ENCODE peak calls at places on chromosomes 13 and 19, in four cellular contexts. X is GM12878, N is K562, A is HepG2. D is an unnamed sample.

GRCh38 chr19:10874019-10874418 is 2.7 kb downstream of the CARM1 start:
- DNase-seq in X (no peak), N (no peak), A (no peak), D (no peak)

GRCh38 chr13:27967203-27967735 is 1.8 kb downstream of the CDX2 start:
- DNase-seq in X (no peak), N (no peak), A (no peak), D (peak)

GRCh38 chr19:36771275-36772231 is 1.1 kb downstream of the ZNF850 start:
- DNase-seq in X (peak), N (peak), A (peak), D (no peak)

GRCh38 chr19:4375164-4375619 is 25.2 kb downstream of the SH3GL1 start:
- DNase-seq in X (no peak), N (peak), A (peak), D (no peak)

GRCh38 chr19:39448271-39448670 is 2.9 kb downstream of the SUPT5H start:
- DNase-seq in X (no peak), N (no peak), A (no peak), D (no peak)

GRCh38 chr13:26991508-26992181 is 180.0 kb downstream of the USP12 start:
- DNase-seq in X (no peak), N (no peak), A (peak), D (no peak)

GRCh38 chr13:105037064-105037463 is 1498.4 kb downstream of the EFNB2 start:
- DNase-seq in X (no peak), N (no peak), A (no peak), D (no peak)

GRCh38 chr13:58953638-58954037 is 1210.1 kb downstream of the DIAPH3 start:
- DNase-seq in X (peak), N (no peak), A (no peak), D (no peak)

GRCh38 chr13:83883061-83883523 is 818 bp upstream of the SLITRK1 start:
- DNase-seq in X (no peak), N (no peak), A (no peak), D (peak)

GRCh38 chr13:111404746-111405145 is 84.3 kb downstream of the TEX29 start:
- DNase-seq in X (no peak), N (no peak), A (no peak), D (no peak)

GRCh38 chr19:46719629-46720515 is 3.0 kb upstream of the PRKD2 start:
- DNase-seq in X (no peak), N (no peak), A (no peak), D (no peak)

GRCh38 chr13:59734393-59734792 is 429.3 kb downstream of the DIAPH3 start:
- DNase-seq in X (peak), N (no peak), A (no peak), D (no peak)

GRCh38 chr19:662962-663681 is at the start of gene RNF126:
- DNase-seq in X (no peak), N (peak), A (peak), D (peak)

GRCh38 chr19:40365613-40366401 is 17.3 kb downstream of the PLD3 start:
- DNase-seq in X (no peak), N (peak), A (no peak), D (peak)

DNA sequence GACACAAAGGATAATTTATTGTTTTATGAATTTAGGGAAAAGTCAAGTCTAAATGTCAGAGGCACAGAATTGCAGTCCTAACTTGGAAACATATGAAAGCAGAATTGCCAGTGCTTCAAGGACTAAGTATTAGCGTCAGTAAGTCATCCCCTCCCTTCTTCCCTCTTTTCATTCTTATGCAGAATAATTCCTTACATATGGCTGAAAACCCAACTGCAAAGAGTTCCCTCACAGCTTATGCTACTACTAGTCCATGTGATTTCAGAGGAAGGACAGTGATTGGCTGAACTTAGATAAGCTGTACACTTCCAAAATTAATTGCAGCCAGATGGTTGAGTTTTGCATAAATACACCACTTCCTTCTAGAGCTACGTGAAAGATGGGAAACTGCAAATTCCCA is 730.3 kb downstream of the OLFM4 start:
- DNase-seq in X (no peak), N (no peak), A (no peak), D (no peak)
- TF ChIP-seq BHLHE40 in X (no peak), N (no peak), A (no peak), D (no peak)

GRCh38 chr13:39317284-39317683 is 279.0 kb downstream of the NHLRC3 start:
- DNase-seq in X (no peak), N (no peak), A (no peak), D (no peak)
- TF ChIP-seq FOXK2 in X (no peak), N (no peak), A (no peak), D (no peak)

GRCh38 chr13:36728006-36728405 is 54.2 kb downstream of the SERTM1 start:
- DNase-seq in X (no peak), N (no peak), A (no peak), D (no peak)
- TF ChIP-seq BHLHE40 in X (no peak), N (no peak), A (no peak), D (no peak)

DNA sequence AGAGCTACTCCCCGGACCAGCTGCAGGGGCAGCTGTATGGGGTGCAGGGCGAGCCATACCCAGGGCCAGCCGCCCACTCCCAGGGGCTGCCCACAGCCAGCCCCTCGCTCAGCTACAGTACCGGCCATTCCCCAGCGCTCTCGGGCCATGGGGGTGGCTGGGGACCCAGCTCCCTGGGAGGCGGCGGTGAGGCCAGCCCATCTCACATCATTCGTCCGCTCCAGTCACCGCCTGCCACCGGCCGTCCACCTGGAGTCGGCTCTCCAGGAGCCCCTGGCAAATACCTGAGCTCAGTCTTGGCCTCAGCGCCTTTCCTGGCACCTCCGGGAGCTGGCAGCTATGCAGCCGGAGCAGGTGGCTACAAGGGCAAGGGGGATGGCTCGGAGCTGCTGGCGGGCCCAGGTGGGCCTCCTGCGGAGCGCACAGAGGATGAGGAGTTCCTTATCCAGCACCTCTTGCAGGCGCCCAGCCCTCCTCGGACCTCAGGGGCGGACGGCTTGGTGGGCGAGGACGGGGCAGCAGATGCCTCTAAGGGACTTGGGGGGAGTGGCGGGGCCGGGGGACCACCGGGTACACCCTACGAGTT is 4.9 kb downstream of the PRR12 start:
- DNase-seq in X (no peak), N (no peak), A (no peak), D (no peak)
- TF ChIP-seq FOXK2 in X (no peak), N (no peak), A (no peak), D (no peak)

GRCh38 chr19:2793577-2793976 is 8.3 kb downstream of the THOP1 start:
- DNase-seq in X (no peak), N (no peak), A (no peak), D (no peak)

GRCh38 chr19:2797280-2797679 is 12.0 kb downstream of the THOP1 start:
- DNase-seq in X (no peak), N (no peak), A (no peak), D (no peak)

GRCh38 chr19:2796659-2797266 is 11.5 kb downstream of the THOP1 start:
- DNase-seq in X (no peak), N (no peak), A (no peak), D (no peak)

GRCh38 chr19:2798158-2798685 is 12.9 kb downstream of the THOP1 start:
- DNase-seq in X (no peak), N (no peak), A (no peak), D (no peak)

GRCh38 chr19:2795827-2796658 is 10.7 kb downstream of the THOP1 start:
- DNase-seq in X (no peak), N (no peak), A (no peak), D (no peak)
- TF ChIP-seq BHLHE40 in X (no peak), N (no peak), A (no peak), D (no peak)

GRCh38 chr19:44644391-44645016 is 794 bp downstream of the PVR start:
- DNase-seq in X (no peak), N (peak), A (peak), D (peak)
- TF ChIP-seq FOXK2 in X (no peak), N (no peak), A (no peak), D (no peak)

DNA sequence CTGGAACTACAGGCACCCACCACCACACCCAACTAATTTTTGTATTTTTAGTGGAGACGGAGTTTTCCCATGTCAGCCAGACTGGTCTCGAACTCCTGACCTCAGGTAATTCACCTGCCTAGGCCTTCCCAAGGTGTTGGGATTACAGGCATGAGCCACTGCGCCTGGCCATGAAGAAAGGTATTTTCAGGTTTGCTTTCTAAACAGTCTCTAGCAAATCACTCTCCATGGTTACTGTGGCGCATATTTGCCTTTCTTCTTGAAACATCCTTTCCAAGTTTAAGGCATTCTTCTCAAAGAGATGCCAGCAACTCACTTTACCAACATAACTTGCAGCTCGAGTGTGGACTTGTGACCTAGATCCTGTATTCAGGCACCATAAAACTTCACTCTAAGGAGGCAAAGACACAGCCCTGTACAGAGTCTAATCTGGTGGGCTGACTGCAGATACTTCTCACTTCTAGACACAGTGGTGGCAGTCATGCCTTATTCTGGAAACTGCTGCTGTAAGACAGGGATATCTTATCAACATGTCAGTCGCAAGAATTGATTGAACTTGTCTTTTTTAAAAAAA is 461.4 kb upstream of the TSHZ3 start:
- DNase-seq in X (no peak), N (no peak), A (no peak), D (no peak)
- TF ChIP-seq BHLHE40 in X (no peak), N (no peak), A (no peak), D (no peak)

DNA sequence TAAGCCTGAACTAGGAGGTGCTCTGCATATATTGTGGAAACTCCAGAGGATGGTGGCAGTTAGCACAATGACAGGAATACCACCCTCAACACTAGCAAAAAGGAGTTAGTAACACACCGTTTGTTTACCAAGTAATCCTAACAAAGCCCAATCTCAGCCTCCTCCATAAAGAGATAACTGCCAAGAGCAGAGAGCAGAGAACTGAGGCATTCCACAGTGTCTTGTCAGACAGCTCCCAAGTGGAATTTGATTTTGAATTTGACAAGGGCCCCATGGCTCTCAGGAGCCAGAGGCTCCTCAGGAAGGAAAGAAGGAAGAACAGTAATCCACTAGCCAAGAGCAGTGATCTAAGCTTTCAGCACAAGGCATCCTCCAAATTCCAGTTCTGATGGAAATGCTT is 298.6 kb downstream of the DCLK1 start:
- DNase-seq in X (no peak), N (no peak), A (no peak), D (no peak)
- TF ChIP-seq FOXK2 in X (no peak), N (no peak), A (no peak), D (no peak)

D was measured in HEK293T.